ENCODE peak calls at places on chromosome 13, in six cellular contexts. X, F, S, Z, L and N are unnamed samples.

GRCh38 chr13:93450226-93450625 is 223.6 kb downstream of the GPC6 start:
- DNase-seq in X (no peak), F (no peak), S (no peak), Z (no peak), L (no peak), N (no peak)

GRCh38 chr13:30124131-30124768 is 183.1 kb downstream of the KATNAL1 start:
- DNase-seq in X (no peak), F (no peak), S (no peak), Z (no peak), L (no peak), N (no peak)

GRCh38 chr13:90628471-90628870 is 719.0 kb upstream of the MIR17HG start:
- DNase-seq in X (no peak), F (no peak), S (no peak), Z (no peak), L (no peak), N (no peak)

GRCh38 chr13:67298297-67298696 is 68.2 kb upstream of the PCDH9 start:
- DNase-seq in X (no peak), F (no peak), S (no peak), Z (no peak), L (no peak), N (no peak)

GRCh38 chr13:106525865-106526264 is 9.6 kb downstream of the EFNB2 start:
- DNase-seq in X (no peak), F (no peak), S (no peak), Z (no peak), L (no peak), N (no peak)

GRCh38 chr13:110106726-110107125 is 200.2 kb downstream of the COL4A1 start:
- DNase-seq in X (peak), F (peak), S (no peak), Z (peak), L (no peak), N (no peak)

GRCh38 chr13:110396913-110397379 is 89.9 kb downstream of the COL4A2 start:
- DNase-seq in X (peak), F (peak), S (no peak), Z (peak), L (peak), N (peak)

GRCh38 chr13:34155931-34156607 is 338.1 kb downstream of the RFC3 start:
- DNase-seq in X (no peak), F (no peak), S (no peak), Z (peak), L (peak), N (no peak)

GRCh38 chr13:47220453-47221150 is 323.7 kb upstream of the HTR2A start:
- DNase-seq in X (no peak), F (no peak), S (no peak), Z (no peak), L (no peak), N (no peak)

GRCh38 chr13:113106666-113107065 is 1.1 kb downstream of the F7 start:
- DNase-seq in X (no peak), F (no peak), S (no peak), Z (no peak), L (no peak), N (no peak)

GRCh38 chr13:113102727-113103126 is 2.9 kb upstream of the F7 start:
- DNase-seq in X (no peak), F (no peak), S (no peak), Z (no peak), L (no peak), N (no peak)

GRCh38 chr13:113103646-113104045 is 1.9 kb upstream of the F7 start:
- DNase-seq in X (no peak), F (no peak), S (no peak), Z (no peak), L (no peak), N (no peak)

GRCh38 chr13:113106053-113106452 is 462 bp downstream of the F7 start:
- DNase-seq in X (no peak), F (no peak), S (no peak), Z (no peak), L (no peak), N (no peak)

GRCh38 chr13:113105032-113105993 is at the start of gene F7:
- DNase-seq in X (no peak), F (peak), S (no peak), Z (no peak), L (peak), N (no peak)
- TF ChIP-seq POLR2A in X (no peak), F (no peak), S (no peak), Z (no peak), L (no peak), N (no peak)

GRCh38 chr13:114011226-114011625 is 37.4 kb upstream of the C13orf46 start:
- DNase-seq in X (no peak), F (no peak), S (no peak), Z (no peak), L (no peak), N (no peak)
- TF ChIP-seq POLR2A in X (no peak), F (no peak), S (no peak), Z (no peak), L (no peak), N (no peak)

DNA sequence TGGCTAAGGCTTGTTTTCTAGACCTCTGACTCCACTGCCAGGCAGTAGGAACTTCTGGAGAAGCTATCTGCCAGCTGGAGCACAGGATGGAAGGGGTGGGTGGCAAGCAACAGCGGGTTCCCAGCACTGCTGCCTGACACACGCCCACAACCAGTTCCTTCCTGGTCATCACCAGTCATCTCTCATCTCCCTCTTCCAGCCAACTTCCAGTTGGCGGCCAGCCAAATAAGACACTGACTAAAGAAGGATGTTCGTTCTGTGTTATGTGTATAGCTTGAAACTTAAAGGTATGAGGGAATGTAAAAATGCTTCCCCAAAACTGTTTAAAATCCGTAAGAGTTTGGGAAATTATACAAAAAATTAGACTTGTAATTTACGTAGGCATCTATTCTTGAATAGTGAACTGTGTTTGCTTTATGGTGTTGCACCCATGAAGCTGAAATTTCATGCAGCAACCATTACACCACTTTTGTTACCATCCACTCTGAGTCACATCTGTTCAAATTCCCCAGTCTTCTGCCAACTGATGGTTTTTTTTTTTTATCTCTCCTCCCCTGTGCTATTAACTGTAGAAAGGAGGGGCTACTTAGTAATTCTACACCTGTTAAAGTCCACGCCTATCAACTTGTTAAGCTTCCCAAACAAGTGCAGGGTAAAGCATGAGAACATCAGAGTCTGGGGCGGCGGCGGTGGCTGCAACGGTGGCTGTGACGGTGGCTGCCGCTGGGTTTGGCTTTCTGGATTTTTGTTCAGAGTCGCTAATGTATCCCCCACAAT is 86.2 kb upstream of the FRY start:
- DNase-seq in X (peak), F (peak), S (no peak), Z (peak), L (peak), N (no peak)
- TF ChIP-seq POLR2A in X (no peak), F (peak), S (no peak), Z (no peak), L (no peak), N (no peak)

GRCh38 chr13:91721413-91721812 is 323.0 kb downstream of the GPC5 start:
- DNase-seq in X (no peak), F (no peak), S (no peak), Z (no peak), L (no peak), N (no peak)
- TF ChIP-seq POLR2A in X (no peak), F (no peak), S (no peak), Z (no peak), L (no peak), N (no peak)